ENCODE peak calls at places on chromosomes 16 and 17, in seven cellular contexts. S is GM04504; M is stimulated activated CD4-positive, alpha-beta T cell treated with anti-CD3 and anti-CD28 coated beads, Interleukin-1b, Interleukin-23, amount 100 ng/mL, for 1 hour; X is activated naive CD4-positive, alpha-beta T cell; I is activated CD4-positive, alpha-beta T cell treated with anti-CD3 and anti-CD28 coated beads, Interleukin-2, amount 50 U/mL, for 48 hours; V is naive thymus-derived CD8-positive, alpha-beta T cell; Y is AG04449. F is an unnamed sample.

GRCh38 chr17:40450175-40450574 is 6.9 kb downstream of the IGFBP4 start:
- DNase-seq in X (peak), S (no peak), V (no peak), Y (no peak), I (peak), M (no peak), F (no peak)

GRCh38 chr17:20103454-20104448 is 94.6 kb downstream of the SPECC1 start:
- DNase-seq in X (no peak), I (no peak), S (no peak), Y (no peak), V (no peak), M (no peak), F (no peak)

GRCh38 chr16:12162586-12162985 is 186.1 kb downstream of the SNX29 start:
- DNase-seq in I (no peak), Y (no peak), V (no peak), X (no peak), S (no peak), M (no peak), F (no peak)

GRCh38 chr16:87535457-87535854 is 42.6 kb upstream of the ZCCHC14 start:
- DNase-seq in I (no peak), Y (no peak), S (no peak), M (no peak), V (no peak), X (no peak), F (no peak)

GRCh38 chr17:80755650-80756405 is 211.2 kb downstream of the RPTOR start:
- DNase-seq in X (no peak), Y (no peak), I (no peak), S (no peak), V (no peak), M (no peak), F (no peak)

GRCh38 chr16:52573365-52574104 is 26.6 kb upstream of the TOX3 start:
- DNase-seq in I (no peak), X (no peak), M (no peak), V (no peak), S (no peak), Y (no peak), F (no peak)

GRCh38 chr17:4987767-4988083 is 250 bp upstream of the CAMTA2 start:
- DNase-seq in V (no peak), X (no peak), S (no peak), I (no peak), Y (no peak), M (no peak), F (no peak)

GRCh38 chr17:46143827-46144236 is 49.4 kb downstream of the KANSL1 start:
- DNase-seq in X (no peak), S (no peak), I (no peak), M (no peak), Y (no peak), V (no peak), F (no peak)

GRCh38 chr17:29592850-29593545 is at the start of gene ANKRD13B:
- DNase-seq in X (no peak), I (peak), M (no peak), Y (no peak), V (no peak), S (no peak), F (no peak)

GRCh38 chr16:11743308-11744074 is 834 bp upstream of the TXNDC11 start:
- DNase-seq in V (no peak), X (no peak), Y (no peak), I (peak), S (peak), M (no peak), F (no peak)

GRCh38 chr17:72346306-72346705 is 225.5 kb downstream of the SOX9 start:
- DNase-seq in I (no peak), V (no peak), M (no peak), X (no peak), S (no peak), Y (no peak), F (no peak)

GRCh38 chr16:14475370-14476139 is 154.5 kb downstream of the PARN start:
- DNase-seq in V (no peak), Y (no peak), M (no peak), S (no peak), X (no peak), I (no peak), F (no peak)

GRCh38 chr16:6684076-6684673 is 648.5 kb upstream of the RBFOX1 start:
- DNase-seq in X (no peak), V (no peak), S (no peak), Y (no peak), M (no peak), I (peak), F (no peak)

GRCh38 chr17:73553311-73553710 is 90.9 kb downstream of the SDK2 start:
- DNase-seq in V (no peak), Y (no peak), M (no peak), S (no peak), X (no peak), I (no peak), F (no peak)

F was measured in AG09319.